ENCODE peak calls at places on chromosomes 7 and 10, in four cellular contexts. One of them, this sample, is unnamed. For H3K4me1, the result is how much of the 10 kb centered on the place peaks cover.

GRCh38 chr7:77335581-77335980 is 80.6 kb downstream of the GSAP start:
- DNase-seq in psoas muscle: no peak
- DNase-seq in uterus: no peak
- DNase-seq in A549: no peak
- DNase-seq in this sample: no peak

GRCh38 chr10:95544783-95545500 is 16.2 kb downstream of the SORBS1 start:
- DNase-seq in uterus: no peak
- DNase-seq in psoas muscle: no peak
- DNase-seq in A549: no peak
- DNase-seq in this sample: no peak

GRCh38 chr10:110077436-110078120 is 69.8 kb downstream of the ADD3 start:
- DNase-seq in uterus: no peak
- DNase-seq in psoas muscle: no peak
- DNase-seq in A549: no peak
- DNase-seq in this sample: no peak

GRCh38 chr10:15123749-15124184 is 26.6 kb downstream of the RPP38 start:
- DNase-seq in uterus: no peak
- DNase-seq in A549: no peak
- DNase-seq in psoas muscle: no peak
- DNase-seq in this sample: no peak

GRCh38 chr7:116698396-116698795 is 26.4 kb downstream of the MET start:
- DNase-seq in uterus: no peak
- DNase-seq in psoas muscle: no peak
- DNase-seq in A549: no peak
- DNase-seq in this sample: no peak

GRCh38 chr10:84613336-84614021 is 285.1 kb downstream of the CCSER2 start:
- DNase-seq in psoas muscle: no peak
- DNase-seq in uterus: no peak
- DNase-seq in A549: peak
- DNase-seq in this sample: peak

GRCh38 chr7:155803418-155804376 is 8.6 kb downstream of the SHH start:
- DNase-seq in A549: peak
- DNase-seq in psoas muscle: no peak
- DNase-seq in uterus: no peak
- DNase-seq in this sample: no peak

GRCh38 chr7:12814797-12815196 is 127.4 kb downstream of the ARL4A start:
- DNase-seq in A549: no peak
- DNase-seq in psoas muscle: no peak
- DNase-seq in uterus: no peak
- DNase-seq in this sample: no peak

GRCh38 chr10:88385601-88386203 is 197.4 kb downstream of the RNLS start:
- DNase-seq in psoas muscle: peak
- DNase-seq in uterus: peak
- DNase-seq in A549: peak
- DNase-seq in this sample: no peak

GRCh38 chr10:110868981-110869380 is 2.7 kb upstream of the PDCD4 start:
- DNase-seq in A549: no peak
- DNase-seq in uterus: no peak
- DNase-seq in psoas muscle: no peak
- DNase-seq in this sample: no peak

GRCh38 chr7:42493436-42494198 is 256.6 kb upstream of the GLI3 start:
- DNase-seq in A549: peak
- DNase-seq in psoas muscle: peak
- DNase-seq in uterus: peak
- DNase-seq in this sample: peak

GRCh38 chr7:139715194-139715815 is 62.5 kb downstream of the HIPK2 start:
- DNase-seq in A549: no peak
- DNase-seq in uterus: no peak
- DNase-seq in psoas muscle: no peak
- DNase-seq in this sample: no peak
- H3K27ac ChIP-seq in A549: no peak
- H3K27ac ChIP-seq in uterus: no peak
- H3K27ac ChIP-seq in psoas muscle: peak
- H3K27ac ChIP-seq in this sample: no peak

GRCh38 chr7:26198781-26199169 is 1.8 kb downstream of the HNRNPA2B1 start:
- DNase-seq in uterus: no peak
- DNase-seq in A549: no peak
- DNase-seq in psoas muscle: no peak
- DNase-seq in this sample: peak

GRCh38 chr7:26197153-26198115 is 3.1 kb downstream of the HNRNPA2B1 start:
- DNase-seq in uterus: no peak
- DNase-seq in psoas muscle: no peak
- DNase-seq in A549: no peak
- DNase-seq in this sample: no peak

GRCh38 chr7:26200113-26200443 is 468 bp downstream of the HNRNPA2B1 start:
- DNase-seq in psoas muscle: peak
- DNase-seq in uterus: peak
- DNase-seq in A549: peak
- DNase-seq in this sample: peak

GRCh38 chr7:26199301-26200112 is 1.0 kb downstream of the HNRNPA2B1 start:
- DNase-seq in psoas muscle: peak
- DNase-seq in uterus: peak
- DNase-seq in A549: peak
- DNase-seq in this sample: peak

GRCh38 chr7:26198133-26198780 is 2.3 kb downstream of the HNRNPA2B1 start:
- DNase-seq in psoas muscle: no peak
- DNase-seq in A549: no peak
- DNase-seq in uterus: no peak
- DNase-seq in this sample: peak
- H3K4me1 ChIP-seq in psoas muscle: half or more
- H3K4me1 ChIP-seq in A549: under half
- H3K4me1 ChIP-seq in uterus: under half
- H3K4me1 ChIP-seq in this sample: under half

DNA sequence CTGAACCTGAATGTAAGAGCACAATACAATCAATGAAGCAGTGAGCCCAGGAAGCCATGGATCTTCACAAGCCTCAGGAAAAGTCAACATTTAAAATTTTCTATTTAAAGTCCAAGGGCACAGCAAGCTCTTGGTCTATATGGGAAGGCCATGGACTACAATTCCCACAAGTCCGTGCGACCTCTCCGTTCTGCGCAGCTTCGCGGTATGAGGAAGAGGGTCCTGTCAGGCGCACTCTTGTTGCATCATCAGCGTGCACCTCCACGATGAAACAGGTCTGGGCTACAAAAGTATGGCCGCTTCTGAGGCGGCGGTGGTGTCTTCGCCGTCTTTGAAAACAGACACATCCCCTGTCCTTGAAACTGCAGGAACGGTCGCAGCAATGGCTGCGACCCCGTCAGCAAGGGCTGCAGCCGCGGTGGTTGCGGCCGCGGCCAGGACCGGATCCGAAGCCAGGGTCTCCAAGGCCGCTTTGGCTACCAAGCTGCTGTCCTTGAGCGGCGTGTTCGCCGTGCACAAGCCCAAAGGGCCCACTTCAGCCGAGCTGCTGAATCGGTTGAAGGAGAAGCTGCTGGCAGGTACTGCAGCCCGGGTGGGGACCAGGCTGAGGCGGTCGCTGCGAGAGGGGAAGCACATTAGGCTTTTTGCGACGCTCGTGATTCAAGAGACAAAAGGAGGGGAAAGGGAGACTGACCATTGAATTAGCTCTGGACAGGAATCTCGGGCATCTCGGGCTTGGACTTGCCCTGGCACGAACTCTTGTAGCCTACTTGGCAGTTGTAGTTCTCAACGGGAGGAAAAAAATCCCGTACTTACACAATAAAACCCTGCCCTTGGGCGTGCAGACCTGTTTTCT is at the start of gene TRUB1:
- DNase-seq in uterus: peak
- DNase-seq in psoas muscle: peak
- DNase-seq in A549: peak
- DNase-seq in this sample: peak
- H3K27ac ChIP-seq in uterus: peak
- H3K27ac ChIP-seq in psoas muscle: peak
- H3K27ac ChIP-seq in A549: peak
- H3K27ac ChIP-seq in this sample: peak

DNA sequence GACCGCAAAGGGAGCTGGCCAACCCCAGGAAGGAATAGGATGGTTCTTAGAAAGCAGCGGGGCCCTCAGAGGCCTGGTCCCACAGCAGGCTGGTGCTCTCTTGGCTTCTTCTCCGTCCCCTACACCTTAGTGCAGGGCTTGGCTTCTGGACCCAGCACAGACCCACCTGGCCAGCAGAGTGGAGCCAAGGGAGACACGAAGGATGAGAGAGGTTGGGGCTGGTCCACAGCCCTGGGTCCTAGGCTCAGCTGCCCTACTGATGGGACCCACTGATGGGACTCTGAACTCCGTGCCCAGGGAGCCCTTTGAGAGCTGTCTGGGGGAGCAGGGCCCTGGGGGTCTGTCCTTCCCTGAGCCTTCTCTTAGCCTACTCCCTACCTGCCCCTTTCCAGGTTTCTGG is 6.2 kb upstream of the TLX1 start:
- DNase-seq in psoas muscle: peak
- DNase-seq in A549: no peak
- DNase-seq in uterus: no peak
- DNase-seq in this sample: no peak
- H3K4me1 ChIP-seq in psoas muscle: under half
- H3K4me1 ChIP-seq in A549: under half
- H3K4me1 ChIP-seq in uterus: under half
- H3K4me1 ChIP-seq in this sample: under half

GRCh38 chr7:94043299-94043698 is 39.1 kb upstream of the BET1 start:
- DNase-seq in A549: no peak
- DNase-seq in psoas muscle: no peak
- DNase-seq in uterus: no peak
- DNase-seq in this sample: no peak

GRCh38 chr7:94041529-94041928 is 37.4 kb upstream of the BET1 start:
- DNase-seq in A549: no peak
- DNase-seq in uterus: no peak
- DNase-seq in psoas muscle: no peak
- DNase-seq in this sample: no peak

GRCh38 chr7:94044806-94045205 is 40.7 kb upstream of the BET1 start:
- DNase-seq in psoas muscle: no peak
- DNase-seq in uterus: no peak
- DNase-seq in A549: no peak
- DNase-seq in this sample: no peak

GRCh38 chr7:94040254-94040653 is 36.1 kb upstream of the BET1 start:
- DNase-seq in psoas muscle: no peak
- DNase-seq in uterus: no peak
- DNase-seq in A549: no peak
- DNase-seq in this sample: no peak

DNA sequence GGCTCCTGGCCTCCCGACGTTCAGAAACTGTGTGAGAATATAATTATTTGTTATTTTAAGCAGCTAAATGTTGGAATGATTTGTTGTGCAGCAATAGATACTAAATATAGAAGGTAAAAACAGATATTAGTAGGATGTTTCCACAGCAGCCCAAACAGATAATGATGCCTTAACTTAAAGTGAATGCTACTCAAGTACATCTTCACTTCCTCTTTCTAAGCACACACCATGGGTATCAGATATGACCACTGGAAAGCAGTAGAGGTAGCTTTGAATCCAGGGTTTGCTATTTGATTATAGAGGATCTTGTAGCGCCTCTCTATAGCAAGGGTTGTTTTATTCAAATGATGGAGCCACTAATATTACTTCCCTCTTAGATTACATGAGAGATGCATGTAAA is 38.2 kb upstream of the BET1 start:
- DNase-seq in A549: no peak
- DNase-seq in psoas muscle: no peak
- DNase-seq in uterus: no peak
- DNase-seq in this sample: no peak
- H3K27ac ChIP-seq in A549: no peak
- H3K27ac ChIP-seq in psoas muscle: no peak
- H3K27ac ChIP-seq in uterus: no peak
- H3K27ac ChIP-seq in this sample: no peak

GRCh38 chr10:3747984-3748383 is 37.0 kb downstream of the KLF6 start:
- DNase-seq in uterus: no peak
- DNase-seq in psoas muscle: no peak
- DNase-seq in A549: no peak
- DNase-seq in this sample: no peak
- H3K4me1 ChIP-seq in uterus: under half
- H3K4me1 ChIP-seq in psoas muscle: under half
- H3K4me1 ChIP-seq in A549: under half
- H3K4me1 ChIP-seq in this sample: under half

This sample was measured in SJSA1.